ENCODE peak calls at places on chromosome 11, in nine cellular contexts. Y, G, J, P, X, O, S, I and B are unnamed samples.

GRCh38 chr11:67022341-67022933 is 497 bp upstream of the SYT12 start:
- DNase-seq in Y (no peak), G (peak; percentile 32), J (no peak), P (peak; percentile 69), X (no peak), O (no peak), S (peak; percentile 63), I (no peak), B (peak; percentile 31)

GRCh38 chr11:45646275-45646970 is 19.0 kb downstream of the CHST1 start:
- DNase-seq in Y (no peak), G (no peak), J (no peak), P (peak; percentile 51), X (no peak), O (no peak), S (no peak), I (peak; percentile 32), B (no peak)

GRCh38 chr11:65722261-65722660 is 1.7 kb upstream of the RNASEH2C start:
- DNase-seq in Y (no peak), G (no peak), J (no peak), P (no peak), X (no peak), O (no peak), S (no peak), I (no peak), B (no peak)

GRCh38 chr11:118364956-118365615 is 5.7 kb downstream of the UBE4A start:
- DNase-seq in Y (no peak), G (no peak), J (no peak), P (no peak), X (no peak), O (no peak), S (no peak), I (no peak), B (no peak)

GRCh38 chr11:36126703-36127102 is 162.5 kb downstream of the COMMD9 start:
- DNase-seq in Y (no peak), G (no peak), J (no peak), P (no peak), X (no peak), O (no peak), S (no peak), I (no peak), B (no peak)

GRCh38 chr11:8937159-8937558 is 4.4 kb upstream of the C11orf16 start:
- DNase-seq in Y (no peak), G (no peak), J (no peak), P (no peak), X (no peak), O (no peak), S (no peak), I (no peak), B (no peak)

GRCh38 chr11:82732348-82732733 is 1.3 kb downstream of the FAM181B start:
- DNase-seq in Y (no peak), G (no peak), J (no peak), P (no peak), X (no peak), O (no peak), S (no peak), I (no peak), B (no peak)

GRCh38 chr11:36818410-36818809 is 220.4 kb upstream of the RAG2 start:
- DNase-seq in Y (no peak), G (no peak), J (no peak), P (peak; percentile 19), X (no peak), O (no peak), S (peak; percentile 8), I (no peak), B (no peak)

GRCh38 chr11:102656528-102656927 is 31.4 kb upstream of the MMP20 start:
- DNase-seq in Y (no peak), G (no peak), J (no peak), P (no peak), X (no peak), O (no peak), S (no peak), I (no peak), B (no peak)

DNA sequence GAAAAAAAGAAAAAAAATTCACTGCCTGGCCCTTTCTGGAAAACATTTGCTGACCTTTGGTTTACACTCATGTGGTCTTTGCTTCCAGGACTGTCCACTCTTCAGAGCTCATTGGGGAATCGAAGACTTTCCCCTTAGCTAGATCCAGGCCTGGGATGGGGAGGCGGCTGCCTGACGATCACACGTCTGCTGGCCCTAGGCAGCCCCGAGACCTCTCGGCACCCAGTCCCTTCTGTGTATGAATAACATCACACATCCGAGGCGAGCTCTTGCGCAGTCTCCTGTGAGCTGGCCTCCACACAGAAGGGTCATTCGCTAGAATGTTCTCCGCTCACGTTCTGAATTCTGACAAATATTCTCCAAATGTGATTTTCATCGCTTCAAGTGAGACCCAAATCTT is 25.7 kb upstream of the GAL start:
- DNase-seq in Y (no peak), G (no peak), J (peak; percentile 27), P (peak; percentile 66), X (no peak), O (no peak), S (no peak), I (peak; percentile 72), B (no peak)
- TF ChIP-seq EP300 in Y (no peak), G (no peak), J (no peak), P (no peak), X (no peak), O (no peak), S (no peak), I (no peak), B (no peak)

DNA sequence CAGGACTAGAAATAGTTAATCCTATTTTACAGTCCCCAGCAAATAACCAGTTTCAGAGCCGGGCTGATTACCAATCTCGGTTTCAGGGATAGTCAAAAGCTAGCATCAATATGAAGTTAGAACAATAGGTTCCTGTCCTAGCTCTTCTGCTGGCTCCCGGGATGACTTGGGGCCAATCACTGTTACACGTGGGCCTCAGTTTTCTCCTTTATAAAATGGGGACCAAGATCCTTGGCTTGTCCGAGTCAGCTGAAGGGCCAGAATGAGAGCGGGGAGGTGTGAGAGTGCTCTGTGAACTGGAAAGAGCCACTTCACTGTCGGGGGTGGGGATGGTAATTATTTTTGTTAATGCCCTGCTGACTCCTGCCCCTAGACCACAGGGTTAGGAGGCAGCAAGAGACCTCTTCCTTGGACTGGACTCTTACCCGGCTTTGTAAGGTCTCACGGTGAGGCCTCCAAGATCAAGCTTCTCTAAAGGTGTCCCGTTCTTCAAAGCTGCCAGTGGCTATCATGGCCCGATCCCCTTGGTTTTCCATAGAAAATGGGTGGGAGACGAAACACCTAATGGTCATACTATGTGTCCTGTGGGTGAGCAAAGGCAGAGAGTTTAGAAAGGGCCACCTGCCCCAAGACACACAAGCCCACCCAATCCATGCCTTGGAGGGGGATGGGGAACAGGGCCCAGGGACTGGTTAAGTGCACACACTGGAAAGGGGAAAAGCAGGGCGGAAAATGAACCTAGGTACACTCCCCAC is 1.4 kb downstream of the UCP2 start:
- DNase-seq in Y (no peak), G (no peak), J (no peak), P (no peak), X (peak; percentile 21), O (peak; percentile 39), S (no peak), I (no peak), B (no peak)
- TF ChIP-seq EP300 in Y (no peak), G (no peak), J (no peak), P (no peak), X (no peak), O (no peak), S (no peak), I (no peak), B (no peak)

GRCh38 chr11:22668005-22668796 is 1.8 kb downstream of the GAS2 start:
- DNase-seq in Y (no peak), G (no peak), J (no peak), P (no peak), X (no peak), O (no peak), S (no peak), I (no peak), B (no peak)

GRCh38 chr11:22670803-22671202 is 4.4 kb downstream of the GAS2 start:
- DNase-seq in Y (no peak), G (no peak), J (no peak), P (no peak), X (no peak), O (no peak), S (no peak), I (no peak), B (no peak)

GRCh38 chr11:22669368-22669767 is 3.0 kb downstream of the GAS2 start:
- DNase-seq in Y (no peak), G (no peak), J (no peak), P (no peak), X (no peak), O (no peak), S (no peak), I (no peak), B (no peak)

GRCh38 chr11:22666320-22666699 is at the start of gene GAS2:
- DNase-seq in Y (no peak), G (no peak), J (no peak), P (no peak), X (no peak), O (no peak), S (no peak), I (no peak), B (no peak)

GRCh38 chr11:22666700-22667439 is 459 bp downstream of the GAS2 start:
- DNase-seq in Y (no peak), G (peak; percentile 67), J (no peak), P (peak; percentile 85), X (peak; percentile 24), O (no peak), S (peak; percentile 20), I (no peak), B (peak; percentile 26)
- TF ChIP-seq EP300 in Y (no peak), G (no peak), J (peak; percentile 32), P (no peak), X (no peak), O (no peak), S (no peak), I (no peak), B (no peak)

GRCh38 chr11:32704775-32705174 is 89.7 kb downstream of the CCDC73 start:
- DNase-seq in Y (no peak), G (no peak), J (no peak), P (no peak), X (no peak), O (no peak), S (no peak), I (no peak), B (no peak)

GRCh38 chr11:32704261-32704660 is 90.2 kb downstream of the CCDC73 start:
- DNase-seq in Y (no peak), G (no peak), J (no peak), P (no peak), X (no peak), O (no peak), S (no peak), I (no peak), B (no peak)

GRCh38 chr11:32705309-32706033 is 89.0 kb downstream of the CCDC73 start:
- DNase-seq in Y (no peak), G (no peak), J (no peak), P (no peak), X (no peak), O (no peak), S (no peak), I (no peak), B (no peak)

DNA sequence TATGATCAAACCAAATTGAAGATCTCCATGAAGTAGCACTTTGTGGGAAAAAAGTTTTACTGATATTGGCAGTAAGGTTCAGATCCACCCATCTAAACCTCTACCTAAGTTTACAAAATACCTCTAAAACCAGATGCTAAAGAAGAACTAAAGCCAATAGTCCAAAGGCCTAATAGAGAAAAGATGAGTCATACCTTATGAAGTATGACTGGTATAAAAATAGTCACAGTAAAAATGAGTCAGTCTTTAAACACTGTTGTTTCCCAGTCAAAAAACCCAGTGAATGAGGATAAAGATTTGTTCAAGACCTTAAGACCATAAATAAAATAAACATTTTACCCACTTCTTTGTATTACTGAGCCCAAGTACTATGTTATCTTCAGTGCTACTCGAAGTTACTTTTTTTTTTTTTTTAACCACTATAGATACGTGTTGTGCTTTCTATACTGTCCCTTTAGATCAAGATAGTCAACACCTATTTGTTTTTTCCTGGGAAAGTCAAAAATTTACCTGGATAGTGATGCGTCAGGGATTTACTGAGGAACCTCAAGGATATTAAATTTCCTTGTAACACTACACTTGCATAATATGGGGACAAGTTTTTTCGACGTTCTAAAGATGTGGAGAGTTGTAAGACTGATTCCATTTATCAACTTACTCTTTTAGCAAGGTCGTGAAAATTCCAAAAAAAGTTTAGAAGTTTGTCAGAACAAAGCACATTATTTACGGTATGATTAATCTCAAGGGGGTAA is 87.3 kb downstream of the CCDC73 start:
- DNase-seq in Y (peak; percentile 60), G (no peak), J (no peak), P (no peak), X (no peak), O (no peak), S (no peak), I (no peak), B (no peak)
- TF ChIP-seq EP300 in Y (no peak), G (no peak), J (no peak), P (peak; percentile 37), X (no peak), O (no peak), S (no peak), I (no peak), B (no peak)